ENCODE peak calls at places on chromosomes 1 and 21, in six cellular contexts. B, K, S, Z, X and V are unnamed samples.

GRCh38 chr1:230280054-230280795 is 145.9 kb downstream of the PGBD5 start:
- DNase-seq in Z (no peak), X (no peak), B (no peak), K (no peak), S (no peak), V (no peak)

GRCh38 chr1:28594661-28595411 is 2.8 kb downstream of the RAB42 start:
- DNase-seq in X (no peak), Z (no peak), K (no peak), S (no peak), B (no peak), V (peak)

GRCh38 chr1:12275370-12275769 is 45.5 kb downstream of the VPS13D start:
- DNase-seq in K (no peak), X (peak), Z (peak), S (no peak), B (peak), V (peak)

GRCh38 chr1:94004924-94005323 is 95.7 kb upstream of the GCLM start:
- DNase-seq in B (no peak), K (no peak), Z (no peak), S (no peak), X (no peak), V (no peak)

GRCh38 chr1:231663211-231663792 is 36.7 kb downstream of the DISC1 start:
- DNase-seq in Z (no peak), B (peak), S (no peak), K (no peak), X (no peak), V (no peak)

GRCh38 chr1:17128361-17128760 is 9.1 kb upstream of the PADI2 start:
- DNase-seq in B (no peak), Z (no peak), S (peak), X (no peak), K (no peak), V (peak)

GRCh38 chr1:22821027-22821426 is 110.4 kb downstream of the EPHB2 start:
- DNase-seq in Z (no peak), B (no peak), X (no peak), K (no peak), S (no peak), V (no peak)

GRCh38 chr1:59298178-59298583 is 1.3 kb downstream of the FGGY start:
- DNase-seq in K (no peak), S (no peak), B (no peak), X (no peak), Z (no peak), V (no peak)

GRCh38 chr1:221845650-221846371 is 103.9 kb upstream of the DUSP10 start:
- DNase-seq in Z (no peak), X (no peak), B (peak), S (peak), K (no peak), V (no peak)

GRCh38 chr1:53560572-53561487 is 101.6 kb downstream of the DMRTB1 start:
- DNase-seq in B (no peak), K (no peak), S (no peak), Z (peak), X (no peak), V (no peak)

GRCh38 chr1:76511226-76511625 is 356.1 kb upstream of the ST6GALNAC5 start:
- DNase-seq in K (no peak), B (no peak), Z (no peak), S (no peak), X (no peak), V (peak)

GRCh38 chr1:185812934-185813333 is 78.7 kb downstream of the HMCN1 start:
- DNase-seq in S (no peak), B (no peak), X (no peak), K (no peak), Z (no peak), V (no peak)

GRCh38 chr1:21255284-21255942 is 34.9 kb downstream of the ECE1 start:
- DNase-seq in X (peak), K (peak), S (peak), Z (peak), B (peak), V (peak)

GRCh38 chr21:38992737-38993136 is 187.0 kb downstream of the ETS2 start:
- DNase-seq in Z (no peak), K (no peak), B (no peak), X (no peak), S (no peak), V (no peak)

GRCh38 chr21:42724226-42724920 is 71.0 kb downstream of the PDE9A start:
- DNase-seq in S (peak), X (no peak), K (no peak), B (peak), Z (no peak), V (no peak)

GRCh38 chr1:7403265-7404045 is 367.6 kb upstream of the VAMP3 start:
- DNase-seq in Z (no peak), K (peak), X (no peak), S (no peak), B (no peak), V (no peak)

GRCh38 chr1:229768232-229768631 is 142.2 kb downstream of the URB2 start:
- DNase-seq in B (no peak), K (no peak), S (no peak), X (no peak), Z (no peak), V (no peak)

GRCh38 chr1:83704350-83704749 is 294.6 kb downstream of the TTLL7 start:
- DNase-seq in S (no peak), Z (no peak), K (no peak), X (no peak), B (no peak), V (peak)

GRCh38 chr1:88001460-88001859 is 672.8 kb downstream of the LMO4 start:
- DNase-seq in Z (no peak), S (no peak), B (peak), X (no peak), K (no peak), V (no peak)

DNA sequence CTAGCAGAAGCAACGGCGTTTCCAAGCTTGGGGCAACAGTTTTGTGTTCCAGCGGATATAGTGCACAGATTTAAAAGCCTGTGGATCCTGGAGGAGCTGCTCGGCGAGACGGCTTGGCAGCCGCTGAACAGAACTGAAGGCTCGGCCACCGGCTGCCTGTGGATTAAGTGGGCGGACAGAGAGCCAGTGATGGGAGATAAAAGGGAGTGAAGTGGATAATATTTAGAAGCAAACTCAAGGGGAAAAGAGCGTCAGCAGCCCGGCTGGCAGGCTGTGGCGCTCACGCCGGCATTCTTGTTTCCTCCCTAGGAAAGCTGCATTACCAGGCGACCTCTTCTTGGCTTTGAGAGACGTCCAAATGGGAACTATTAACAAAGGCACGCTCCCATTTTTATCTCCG is 10.4 kb downstream of the TRABD2B start:
- DNase-seq in K (no peak), S (no peak), Z (peak), B (no peak), X (no peak), V (peak)
- TF ChIP-seq REST in K (no peak), S (no peak), Z (no peak), B (no peak), X (no peak), V (no peak)

GRCh38 chr21:44547656-44548331 is 3.5 kb downstream of the KRTAP10-2 start:
- DNase-seq in K (no peak), Z (no peak), B (no peak), S (no peak), X (no peak), V (no peak)
- H2AFZ ChIP-seq in K (no peak), Z (no peak), B (no peak), S (no peak), X (no peak), V (no peak)

DNA sequence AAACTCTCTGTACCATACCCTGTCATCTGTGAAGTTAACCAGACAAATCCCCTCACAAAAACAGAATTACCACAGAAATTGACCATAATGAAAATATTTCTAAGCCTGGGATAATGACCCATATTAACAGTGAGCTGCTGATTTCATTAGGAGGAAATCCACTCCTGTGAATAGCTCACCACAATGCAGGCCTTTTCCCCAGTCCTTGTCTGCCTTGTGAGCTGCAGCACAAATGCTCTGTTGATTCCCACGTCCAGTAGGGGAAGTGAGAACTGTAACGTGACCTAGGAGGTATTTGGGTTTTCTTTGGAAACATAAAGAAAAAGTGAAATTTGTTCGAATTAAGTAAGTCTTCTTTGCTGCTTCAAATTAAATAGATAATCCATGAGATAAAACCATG is 30.1 kb upstream of the CD101 start:
- DNase-seq in X (no peak), B (no peak), K (no peak), Z (peak), S (no peak), V (no peak)
- TF ChIP-seq REST in X (no peak), B (no peak), K (no peak), Z (no peak), S (no peak), V (no peak)

GRCh38 chr1:152739841-152740240 is 18.0 kb upstream of the KPRP start:
- DNase-seq in S (no peak), Z (no peak), K (no peak), B (no peak), X (no peak), V (no peak)
- H2AFZ ChIP-seq in S (no peak), Z (no peak), K (no peak), B (no peak), X (no peak), V (peak)